ENCODE peak calls at places on chromosomes 3 and 15, in four cellular contexts. One of them, this sample, is unnamed.
A peak's percentile ranks its signal among the peaks of the same experiment; 100 is the strongest.

GRCh38 chr3:42507252-42507651 is 4.8 kb downstream of the VIPR1 start:
- DNase-seq in H9: peak; percentile 61
- DNase-seq in mesenchymal stem cell: no peak
- DNase-seq in neuronal stem cell: no peak
- DNase-seq in this sample: peak; percentile 21

GRCh38 chr15:40471778-40472130 is 970 bp downstream of the CHST14 start:
- DNase-seq in H9: peak; percentile 70
- DNase-seq in mesenchymal stem cell: no peak
- DNase-seq in neuronal stem cell: no peak
- DNase-seq in this sample: peak; percentile 85

GRCh38 chr3:120855665-120856437 is 52.2 kb upstream of the STXBP5L start:
- DNase-seq in H9: peak; percentile 33
- DNase-seq in mesenchymal stem cell: no peak
- DNase-seq in neuronal stem cell: no peak
- DNase-seq in this sample: peak; percentile 3

GRCh38 chr15:85289677-85290365 is 90.6 kb upstream of the AKAP13 start:
- DNase-seq in H9: no peak
- DNase-seq in mesenchymal stem cell: peak; percentile 44
- DNase-seq in neuronal stem cell: no peak
- DNase-seq in this sample: no peak

GRCh38 chr3:146164071-146164470 is 3.1 kb upstream of the PLOD2 start:
- DNase-seq in H9: no peak
- DNase-seq in mesenchymal stem cell: no peak
- DNase-seq in neuronal stem cell: no peak
- DNase-seq in this sample: no peak

GRCh38 chr3:120764206-120764605 is 21.7 kb downstream of the GTF2E1 start:
- DNase-seq in H9: no peak
- DNase-seq in mesenchymal stem cell: no peak
- DNase-seq in neuronal stem cell: no peak
- DNase-seq in this sample: no peak

GRCh38 chr3:152183473-152183872 is 85.3 kb upstream of the MBNL1 start:
- DNase-seq in H9: peak; percentile 55
- DNase-seq in mesenchymal stem cell: peak; percentile 44
- DNase-seq in neuronal stem cell: peak; percentile 26
- DNase-seq in this sample: no peak

GRCh38 chr3:9101286-9101685 is 138.0 kb upstream of the RAD18 start:
- DNase-seq in H9: peak; percentile 81
- DNase-seq in mesenchymal stem cell: no peak
- DNase-seq in neuronal stem cell: no peak
- DNase-seq in this sample: no peak

GRCh38 chr15:84772031-84772430 is 23.6 kb downstream of the ZNF592 start:
- DNase-seq in H9: no peak
- DNase-seq in mesenchymal stem cell: peak; percentile 28
- DNase-seq in neuronal stem cell: no peak
- DNase-seq in this sample: no peak

GRCh38 chr15:41832875-41833274 is 5.0 kb downstream of the JMJD7 start:
- DNase-seq in H9: no peak
- DNase-seq in mesenchymal stem cell: no peak
- DNase-seq in neuronal stem cell: no peak
- DNase-seq in this sample: no peak

GRCh38 chr3:43854916-43855315 is 164.2 kb downstream of the ABHD5 start:
- DNase-seq in H9: peak; percentile 24
- DNase-seq in mesenchymal stem cell: no peak
- DNase-seq in neuronal stem cell: no peak
- DNase-seq in this sample: no peak

GRCh38 chr3:194711913-194712312 is 26.2 kb downstream of the FAM43A start:
- DNase-seq in H9: no peak
- DNase-seq in mesenchymal stem cell: peak; percentile 99
- DNase-seq in neuronal stem cell: no peak
- DNase-seq in this sample: peak; percentile 86

GRCh38 chr3:184186184-184186901 is at the start of gene ABCF3:
- DNase-seq in H9: no peak
- DNase-seq in mesenchymal stem cell: no peak
- DNase-seq in neuronal stem cell: no peak
- DNase-seq in this sample: peak; percentile 48

GRCh38 chr15:82999905-83000671 is 11.4 kb downstream of the C15orf40 start:
- DNase-seq in H9: no peak
- DNase-seq in mesenchymal stem cell: peak; percentile 67
- DNase-seq in neuronal stem cell: peak; percentile 12
- DNase-seq in this sample: peak; percentile 8

GRCh38 chr3:190369701-190370295 is 18.2 kb upstream of the CLDN16 start:
- DNase-seq in H9: no peak
- DNase-seq in mesenchymal stem cell: peak; percentile 65
- DNase-seq in neuronal stem cell: no peak
- DNase-seq in this sample: peak; percentile 72

GRCh38 chr3:187334904-187335303 is 33.3 kb upstream of the RTP4 start:
- DNase-seq in H9: no peak
- DNase-seq in mesenchymal stem cell: no peak
- DNase-seq in neuronal stem cell: no peak
- DNase-seq in this sample: no peak

GRCh38 chr15:39213385-39213840 is 367.5 kb upstream of the THBS1 start:
- DNase-seq in H9: peak; percentile 94
- DNase-seq in mesenchymal stem cell: peak; percentile 90
- DNase-seq in neuronal stem cell: peak; percentile 88
- DNase-seq in this sample: peak; percentile 94

GRCh38 chr15:39215006-39215405 is 365.9 kb upstream of the THBS1 start:
- DNase-seq in H9: no peak
- DNase-seq in mesenchymal stem cell: no peak
- DNase-seq in neuronal stem cell: no peak
- DNase-seq in this sample: no peak

GRCh38 chr15:39219608-39220007 is 361.3 kb upstream of the THBS1 start:
- DNase-seq in H9: no peak
- DNase-seq in mesenchymal stem cell: no peak
- DNase-seq in neuronal stem cell: no peak
- DNase-seq in this sample: no peak

GRCh38 chr15:39211108-39211979 is 369.5 kb upstream of the THBS1 start:
- DNase-seq in H9: no peak
- DNase-seq in mesenchymal stem cell: no peak
- DNase-seq in neuronal stem cell: no peak
- DNase-seq in this sample: no peak

GRCh38 chr15:39216816-39217215 is 364.1 kb upstream of the THBS1 start:
- DNase-seq in H9: no peak
- DNase-seq in mesenchymal stem cell: no peak
- DNase-seq in neuronal stem cell: no peak
- DNase-seq in this sample: no peak
- H3K4ac ChIP-seq in H9: no peak overlapping the region
- H3K4ac ChIP-seq in mesenchymal stem cell: no peak overlapping the region
- H3K4ac ChIP-seq in neuronal stem cell: no peak overlapping the region
- H3K4ac ChIP-seq in this sample: no peak overlapping the region

DNA sequence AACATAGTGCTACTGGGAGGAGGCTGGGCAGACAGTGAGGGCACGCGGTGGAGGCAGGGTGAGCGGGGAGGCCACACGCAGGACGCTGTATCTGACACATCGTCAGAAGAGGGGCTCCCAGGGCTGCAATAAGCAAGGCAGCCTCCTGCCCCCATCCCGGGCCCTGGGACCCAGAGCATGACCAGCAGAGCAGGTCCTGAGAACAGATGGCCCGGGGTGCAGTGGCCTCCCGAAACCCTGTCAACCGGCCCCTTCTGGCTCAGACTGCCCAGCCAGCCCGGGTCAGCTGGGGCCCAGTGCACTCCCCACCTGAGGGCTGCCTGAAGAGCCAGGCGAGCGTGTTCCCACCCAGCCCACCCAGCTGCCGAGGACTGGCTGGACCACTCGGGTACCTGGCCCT is 37.4 kb downstream of the DNAJB8 start:
- DNase-seq in H9: no peak
- DNase-seq in mesenchymal stem cell: no peak
- DNase-seq in neuronal stem cell: no peak
- DNase-seq in this sample: no peak
- H2BK12ac ChIP-seq in H9: no peak overlapping the region
- H2BK12ac ChIP-seq in mesenchymal stem cell: no peak overlapping the region
- H2BK12ac ChIP-seq in neuronal stem cell: no peak overlapping the region
- H2BK12ac ChIP-seq in this sample: peak overlapping the region; percentile 88

GRCh38 chr15:75178938-75179772 is 22.5 kb upstream of the C15orf39 start:
- DNase-seq in H9: no peak
- DNase-seq in mesenchymal stem cell: peak; percentile 71
- DNase-seq in neuronal stem cell: no peak
- DNase-seq in this sample: no peak
- H3K4ac ChIP-seq in H9: no peak overlapping the region
- H3K4ac ChIP-seq in mesenchymal stem cell: peak overlapping the region; percentile 53
- H3K4ac ChIP-seq in neuronal stem cell: peak overlapping the region; percentile 10
- H3K4ac ChIP-seq in this sample: no peak overlapping the region

DNA sequence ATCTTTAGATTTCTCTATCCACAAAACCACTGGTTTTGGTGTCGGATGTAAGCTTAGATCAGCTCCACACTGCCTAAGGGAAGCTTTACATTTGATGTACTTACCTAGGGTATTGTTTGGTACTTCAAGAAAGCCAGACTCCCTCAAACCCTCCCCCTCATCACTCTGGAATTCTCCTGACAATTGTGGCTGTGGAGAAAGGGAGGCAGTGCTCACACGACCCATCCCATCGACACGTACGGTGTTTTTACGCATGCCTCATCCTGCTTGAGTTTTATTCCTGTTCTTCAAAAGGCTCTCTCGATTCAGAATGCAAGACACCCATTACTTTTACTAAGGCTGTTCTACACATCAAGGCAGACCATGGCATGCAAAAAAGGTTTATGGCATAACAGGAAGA is 67.3 kb upstream of the ONECUT1 start:
- DNase-seq in H9: no peak
- DNase-seq in mesenchymal stem cell: no peak
- DNase-seq in neuronal stem cell: no peak
- DNase-seq in this sample: no peak
- H2BK12ac ChIP-seq in H9: no peak overlapping the region
- H2BK12ac ChIP-seq in mesenchymal stem cell: no peak overlapping the region
- H2BK12ac ChIP-seq in neuronal stem cell: no peak overlapping the region
- H2BK12ac ChIP-seq in this sample: no peak overlapping the region

GRCh38 chr3:171056528-171056927 is 30.0 kb upstream of the SLC2A2 start:
- DNase-seq in H9: no peak
- DNase-seq in mesenchymal stem cell: peak; percentile 37
- DNase-seq in neuronal stem cell: no peak
- DNase-seq in this sample: no peak

GRCh38 chr3:171058058-171058457 is 31.5 kb upstream of the SLC2A2 start:
- DNase-seq in H9: no peak
- DNase-seq in mesenchymal stem cell: no peak
- DNase-seq in neuronal stem cell: no peak
- DNase-seq in this sample: no peak

GRCh38 chr3:171055336-171056178 is 29.0 kb upstream of the SLC2A2 start:
- DNase-seq in H9: no peak
- DNase-seq in mesenchymal stem cell: peak; percentile 41
- DNase-seq in neuronal stem cell: no peak
- DNase-seq in this sample: no peak

GRCh38 chr3:171058873-171059603 is 32.5 kb upstream of the SLC2A2 start:
- DNase-seq in H9: no peak
- DNase-seq in mesenchymal stem cell: no peak
- DNase-seq in neuronal stem cell: no peak
- DNase-seq in this sample: no peak

GRCh38 chr3:171057075-171057474 is 30.6 kb upstream of the SLC2A2 start:
- DNase-seq in H9: no peak
- DNase-seq in mesenchymal stem cell: no peak
- DNase-seq in neuronal stem cell: no peak
- DNase-seq in this sample: no peak
- H3K4ac ChIP-seq in H9: no peak overlapping the region
- H3K4ac ChIP-seq in mesenchymal stem cell: no peak overlapping the region
- H3K4ac ChIP-seq in neuronal stem cell: no peak overlapping the region
- H3K4ac ChIP-seq in this sample: no peak overlapping the region

GRCh38 chr3:163039636-163040035 is 1543.0 kb downstream of the OTOL1 start:
- DNase-seq in H9: no peak
- DNase-seq in mesenchymal stem cell: no peak
- DNase-seq in neuronal stem cell: no peak
- DNase-seq in this sample: no peak

GRCh38 chr3:163045945-163046344 is 1549.3 kb downstream of the OTOL1 start:
- DNase-seq in H9: no peak
- DNase-seq in mesenchymal stem cell: no peak
- DNase-seq in neuronal stem cell: no peak
- DNase-seq in this sample: no peak

DNA sequence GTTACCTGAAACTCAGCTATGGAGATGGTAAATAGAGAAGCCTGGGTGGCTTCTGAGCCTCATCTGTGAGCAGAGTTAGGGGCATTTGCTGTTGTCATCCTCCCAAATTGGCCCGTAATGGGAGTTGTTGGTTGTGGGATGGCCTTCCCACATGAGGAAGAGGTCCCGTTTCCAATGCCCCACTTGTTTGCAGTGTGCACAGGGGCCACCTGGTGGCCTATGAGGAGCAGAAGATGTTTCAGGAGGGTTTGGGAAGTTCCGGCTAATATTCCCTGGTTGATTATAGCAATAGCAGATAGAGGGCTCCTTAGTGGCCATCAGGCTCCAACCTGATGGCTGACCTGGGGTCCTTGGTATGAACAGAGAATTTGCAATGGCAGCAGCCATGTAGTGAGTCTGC is 1546.5 kb downstream of the OTOL1 start:
- DNase-seq in H9: no peak
- DNase-seq in mesenchymal stem cell: peak; percentile 15
- DNase-seq in neuronal stem cell: no peak
- DNase-seq in this sample: no peak
- H2BK12ac ChIP-seq in H9: no peak overlapping the region
- H2BK12ac ChIP-seq in mesenchymal stem cell: no peak overlapping the region
- H2BK12ac ChIP-seq in neuronal stem cell: no peak overlapping the region
- H2BK12ac ChIP-seq in this sample: no peak overlapping the region

GRCh38 chr3:148971819-148972218 is 19.5 kb upstream of the GYG1 start:
- DNase-seq in H9: no peak
- DNase-seq in mesenchymal stem cell: no peak
- DNase-seq in neuronal stem cell: no peak
- DNase-seq in this sample: no peak

GRCh38 chr3:148970311-148970710 is 21.0 kb upstream of the GYG1 start:
- DNase-seq in H9: no peak
- DNase-seq in mesenchymal stem cell: no peak
- DNase-seq in neuronal stem cell: no peak
- DNase-seq in this sample: no peak

GRCh38 chr3:148975277-148975676 is 16.1 kb upstream of the GYG1 start:
- DNase-seq in H9: no peak
- DNase-seq in mesenchymal stem cell: no peak
- DNase-seq in neuronal stem cell: no peak
- DNase-seq in this sample: no peak

GRCh38 chr3:148974726-148975125 is 16.6 kb upstream of the GYG1 start:
- DNase-seq in H9: no peak
- DNase-seq in mesenchymal stem cell: no peak
- DNase-seq in neuronal stem cell: no peak
- DNase-seq in this sample: no peak

DNA sequence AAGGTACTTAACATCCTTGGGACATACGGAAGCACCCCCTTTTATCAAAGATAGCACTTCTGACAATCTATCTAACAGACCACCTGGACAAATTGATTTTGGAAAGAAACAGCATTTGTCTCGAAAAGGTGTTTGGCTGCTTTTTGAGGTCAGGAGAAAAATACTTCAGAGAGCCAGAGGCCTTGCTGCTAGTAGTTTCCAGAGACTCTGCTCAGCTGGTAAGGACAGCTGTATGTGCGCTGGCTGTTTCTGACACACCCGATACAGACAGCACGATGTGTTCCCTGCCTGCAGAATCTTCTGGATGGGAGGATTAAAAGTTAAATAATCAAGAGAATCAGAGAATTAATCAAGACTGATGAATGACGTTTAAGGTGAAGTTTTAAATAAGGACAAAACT is 15.6 kb upstream of the GYG1 start:
- DNase-seq in H9: no peak
- DNase-seq in mesenchymal stem cell: no peak
- DNase-seq in neuronal stem cell: no peak
- DNase-seq in this sample: no peak
- H3K4ac ChIP-seq in H9: no peak overlapping the region
- H3K4ac ChIP-seq in mesenchymal stem cell: no peak overlapping the region
- H3K4ac ChIP-seq in neuronal stem cell: no peak overlapping the region
- H3K4ac ChIP-seq in this sample: no peak overlapping the region

This sample was measured in trophoblast cell.